ENCODE peak calls at places on chromosomes 6 and 20, in seven cellular contexts. N is nucleus accumbens, X is ACHN, A is tibial artery, I is mesothelial cell of epicardium, S is kidney, O is heart left ventricle. L is an unnamed sample.

GRCh38 chr6:88705601-88706000 is 257.8 kb downstream of the RNGTT start:
- DNase-seq in S (no peak), O (no peak), N (no peak), A (no peak), I (no peak), X (no peak), L (peak)

GRCh38 chr6:14861491-14861943 is 384.4 kb upstream of the JARID2 start:
- DNase-seq in N (no peak), X (no peak), I (no peak), A (no peak), O (no peak), S (no peak), L (peak)

GRCh38 chr6:118306640-118307238 is 241.4 kb upstream of the PLN start:
- DNase-seq in A (no peak), X (no peak), O (no peak), N (no peak), S (no peak), I (no peak), L (no peak)

GRCh38 chr6:34235605-34236422 is 859 bp upstream of the HMGA1 start:
- DNase-seq in X (peak), O (peak), I (peak), N (no peak), A (peak), S (peak), L (peak)

GRCh38 chr20:55579802-55580201 is 425.5 kb downstream of the CBLN4 start:
- DNase-seq in N (no peak), X (no peak), S (no peak), O (no peak), A (no peak), I (no peak), L (no peak)

GRCh38 chr6:11230158-11231107 is 2.0 kb downstream of the NEDD9 start:
- DNase-seq in X (no peak), O (no peak), S (no peak), A (no peak), I (no peak), N (no peak), L (peak)

GRCh38 chr6:514396-514973 is 122.9 kb downstream of the IRF4 start:
- DNase-seq in I (no peak), N (no peak), A (no peak), S (no peak), O (no peak), X (no peak), L (peak)

GRCh38 chr20:43415661-43416430 is 41.9 kb upstream of the SRSF6 start:
- DNase-seq in N (no peak), X (no peak), O (no peak), S (no peak), A (no peak), I (no peak), L (no peak)

GRCh38 chr6:153145591-153145990 is 14.5 kb upstream of the RGS17 start:
- DNase-seq in I (no peak), A (no peak), S (no peak), O (no peak), X (no peak), N (no peak), L (no peak)

GRCh38 chr20:50510706-50511401 is 671 bp downstream of the PTPN1 start:
- DNase-seq in O (peak), S (peak), N (peak), X (peak), A (no peak), I (no peak), L (no peak)

GRCh38 chr6:44275749-44276648 is 5.7 kb downstream of the TMEM151B start:
- DNase-seq in X (no peak), I (no peak), O (no peak), N (no peak), S (no peak), A (no peak), L (no peak)